ENCODE peak calls at places on chromosomes 7 and 10, in five cellular contexts. I is IMR-90, B is fibroblast of lung, X is heart right ventricle, N is neural progenitor cell. K is an unnamed sample.

GRCh38 chr10:6410830-6411229 is 169.2 kb downstream of the PRKCQ start:
- DNase-seq in X (no peak), B (no peak), N (no peak), I (no peak), K (no peak)

GRCh38 chr10:24466616-24466949 is 257.1 kb downstream of the ARHGAP21 start:
- DNase-seq in X (no peak), N (no peak), I (no peak), B (no peak), K (no peak)

GRCh38 chr10:125089486-125089885 is 70.9 kb downstream of the CTBP2 start:
- DNase-seq in B (no peak), X (no peak), I (no peak), N (no peak), K (no peak)

GRCh38 chr10:6254200-6254599 is 51.5 kb downstream of the PFKFB3 start:
- DNase-seq in I (no peak), X (no peak), N (no peak), B (no peak), K (no peak)

GRCh38 chr7:3174515-3175318 is 126.3 kb upstream of the SDK1 start:
- DNase-seq in I (no peak), B (no peak), N (no peak), X (no peak), K (no peak)

GRCh38 chr10:43395571-43396060 is 13.4 kb downstream of the HNRNPF start:
- DNase-seq in N (no peak), B (peak; percentile 26), X (no peak), I (peak; percentile 28), K (peak; percentile 54)

GRCh38 chr7:156942708-156943090 is 6.8 kb upstream of the NOM1 start:
- DNase-seq in I (no peak), N (no peak), B (no peak), X (no peak), K (no peak)

GRCh38 chr10:34320265-34320664 is 494.8 kb downstream of the PARD3 start:
- DNase-seq in I (no peak), X (no peak), N (no peak), B (no peak), K (peak; percentile 15)

GRCh38 chr7:33854951-33855350 is 50.4 kb upstream of the BMPER start:
- DNase-seq in X (no peak), I (peak; percentile 95), N (no peak), B (peak; percentile 98), K (no peak)

GRCh38 chr10:36573246-36573645 is 552.2 kb upstream of the ANKRD30A start:
- DNase-seq in I (no peak), X (no peak), N (no peak), B (no peak), K (no peak)

GRCh38 chr7:12923971-12924370 is 236.5 kb downstream of the ARL4A start:
- DNase-seq in B (peak; percentile 33), N (no peak), X (no peak), I (peak; percentile 10), K (no peak)

GRCh38 chr10:74103560-74104248 is 46.9 kb downstream of the AP3M1 start:
- DNase-seq in X (no peak), I (peak; percentile 42), B (peak; percentile 28), N (peak; percentile 34), K (no peak)

GRCh38 chr7:19017374-19017773 is 100.1 kb downstream of the TWIST1 start:
- DNase-seq in X (no peak), B (no peak), N (no peak), I (no peak), K (no peak)

GRCh38 chr7:83541187-83541960 is 107.6 kb downstream of the SEMA3E start:
- DNase-seq in N (no peak), B (no peak), X (no peak), I (no peak), K (no peak)

GRCh38 chr10:49220031-49220430 is 31.8 kb upstream of the TMEM273 start:
- DNase-seq in B (peak; percentile 29), I (peak; percentile 65), X (no peak), N (no peak), K (no peak)

GRCh38 chr7:152574892-152575511 is 100.9 kb downstream of the XRCC2 start:
- DNase-seq in I (no peak), N (no peak), X (no peak), B (no peak), K (no peak)

GRCh38 chr10:48444861-48445841 is 138.7 kb downstream of the MAPK8 start:
- DNase-seq in X (no peak), I (no peak), N (peak; percentile 55), B (no peak), K (peak; percentile 64)

GRCh38 chr10:32160866-32161265 is 104.6 kb upstream of the KIF5B start:
- DNase-seq in I (no peak), N (no peak), X (no peak), B (no peak), K (no peak)

GRCh38 chr7:128081351-128081750 is 50.1 kb upstream of the LRRC4 start:
- DNase-seq in I (no peak), N (no peak), B (no peak), X (no peak), K (no peak)

GRCh38 chr7:97004931-97005763 is at the start of gene DLX6:
- DNase-seq in I (peak; percentile 14), X (no peak), B (peak; percentile 18), N (peak; percentile 95), K (peak; percentile 96)

GRCh38 chr7:79199961-79200360 is 253.5 kb downstream of the MAGI2 start:
- DNase-seq in B (peak; percentile 26), X (no peak), N (no peak), I (peak; percentile 84), K (no peak)

GRCh38 chr10:48694371-48695030 is 9.8 kb downstream of the WDFY4 start:
- DNase-seq in N (no peak), B (no peak), X (no peak), I (no peak), K (no peak)

GRCh38 chr10:117216611-117217195 is 19.4 kb downstream of the KCNK18 start:
- DNase-seq in I (peak; percentile 57), N (peak; percentile 94), X (peak; percentile 34), B (peak; percentile 58), K (peak; percentile 80)

GRCh38 chr10:49225218-49225876 is 37.2 kb upstream of the TMEM273 start:
- DNase-seq in I (no peak), N (no peak), X (no peak), B (no peak), K (no peak)

GRCh38 chr10:32256613-32257437 is 90.1 kb downstream of the EPC1 start:
- DNase-seq in X (peak; percentile 70), N (peak; percentile 70), B (no peak), I (peak; percentile 37), K (peak; percentile 49)

GRCh38 chr10:77252380-77252779 is 385.2 kb downstream of the KCNMA1 start:
- DNase-seq in B (no peak), I (no peak), N (no peak), X (no peak), K (no peak)

GRCh38 chr7:85156661-85157213 is 30.1 kb downstream of the SEMA3D start:
- DNase-seq in B (no peak), N (no peak), X (no peak), I (no peak), K (no peak)

GRCh38 chr7:22441157-22441556 is 58.8 kb downstream of the STEAP1B start:
- DNase-seq in X (no peak), N (no peak), I (no peak), B (no peak), K (no peak)

GRCh38 chr7:22443370-22444180 is 56.4 kb downstream of the STEAP1B start:
- DNase-seq in X (no peak), N (no peak), B (peak; percentile 50), I (peak; percentile 35), K (no peak)

GRCh38 chr7:22442187-22442886 is 57.7 kb downstream of the STEAP1B start:
- DNase-seq in I (no peak), B (no peak), X (no peak), N (no peak), K (no peak)

GRCh38 chr7:22444181-22444966 is 55.6 kb downstream of the STEAP1B start:
- DNase-seq in B (peak; percentile 32), X (peak; percentile 64), I (no peak), N (no peak), K (no peak)

GRCh38 chr7:22442887-22443369 is 57.1 kb downstream of the STEAP1B start:
- DNase-seq in I (no peak), B (no peak), X (no peak), N (no peak), K (no peak)
- H3K4me1 ChIP-seq in I (peaks cover 2% of the 10 kb centered on the region), B (no peaks in the 10 kb centered on the region), X (peaks cover 36% of the 10 kb centered on the region), N (peaks cover 8% of the 10 kb centered on the region), K (peaks cover 3% of the 10 kb centered on the region)

GRCh38 chr10:99533496-99534455 is 1.0 kb downstream of the NKX2-3 start:
- DNase-seq in B (no peak), X (no peak), N (peak; percentile 13), I (no peak), K (no peak)

GRCh38 chr10:99534456-99534938 is 1.8 kb downstream of the NKX2-3 start:
- DNase-seq in N (no peak), X (no peak), B (no peak), I (no peak), K (no peak)

GRCh38 chr10:99531696-99532050 is 1.1 kb upstream of the NKX2-3 start:
- DNase-seq in B (no peak), X (no peak), I (no peak), N (peak; percentile 13), K (no peak)

GRCh38 chr10:99532194-99532593 is 548 bp upstream of the NKX2-3 start:
- DNase-seq in X (no peak), B (no peak), I (no peak), N (no peak), K (no peak)

GRCh38 chr10:99532687-99533495 is at the start of gene NKX2-3:
- DNase-seq in X (peak; percentile 18), I (peak; percentile 46), B (peak; percentile 23), N (peak; percentile 92), K (peak; percentile 87)
- H3K4me3 ChIP-seq in X (no peak within 1 kb of the TSS), I (no peak within 1 kb of the TSS), B (no peak within 1 kb of the TSS), N (peak within 1 kb of the TSS; percentile 24), K (peak within 1 kb of the TSS; percentile 37)

DNA sequence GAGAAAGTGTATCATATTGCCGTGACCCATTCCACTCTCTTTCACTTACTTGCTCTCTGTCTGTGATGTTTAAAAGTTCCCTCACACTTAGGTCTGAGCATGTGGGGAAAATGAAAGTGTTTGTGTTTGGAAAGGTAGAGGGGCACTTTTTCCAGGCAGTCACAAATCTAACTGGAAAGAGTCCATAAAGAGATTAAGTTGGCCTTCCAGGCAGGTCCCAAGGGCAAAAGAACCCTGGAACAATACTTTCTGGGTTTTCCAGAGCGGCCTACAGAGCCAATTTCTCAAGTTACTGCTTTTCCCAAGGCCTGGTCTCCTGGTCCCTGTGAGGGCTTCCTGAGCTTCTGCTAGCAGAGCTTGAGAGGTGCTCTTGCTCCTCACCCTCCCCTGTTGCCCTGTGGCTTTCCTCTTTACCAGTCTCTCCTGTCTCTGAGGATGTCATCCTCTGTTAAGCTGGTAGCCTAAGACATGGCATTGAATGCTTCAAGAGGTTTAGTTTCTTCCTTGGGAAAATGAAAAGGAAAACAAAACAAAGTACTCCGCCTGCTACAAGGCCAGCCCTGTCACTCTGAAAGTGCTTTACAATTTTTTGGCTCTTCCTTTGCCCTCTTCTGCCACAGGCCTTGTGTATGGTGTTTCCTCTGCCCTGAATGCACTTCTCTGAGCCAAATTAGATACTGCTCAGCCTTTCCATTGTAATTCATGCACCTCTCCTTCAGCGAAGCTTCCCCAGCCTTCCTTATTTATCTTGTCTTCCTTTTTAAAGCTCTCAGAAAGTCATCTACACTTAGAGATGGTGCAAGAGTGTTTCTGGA is 20.1 kb downstream of the TES start:
- DNase-seq in I (no peak), X (peak; percentile 34), B (no peak), N (no peak), K (no peak)
- H3K4me1 ChIP-seq in I (peaks cover 29% of the 10 kb centered on the region), X (peaks cover 53% of the 10 kb centered on the region), B (peaks cover 33% of the 10 kb centered on the region), N (no peaks in the 10 kb centered on the region), K (no peaks in the 10 kb centered on the region)

GRCh38 chr7:158541330-158542010 is 46.2 kb downstream of the PTPRN2 start:
- DNase-seq in N (no peak), I (no peak), B (no peak), X (no peak), K (no peak)
- H3K4me3 ChIP-seq in N (no peak overlapping the region), I (no peak overlapping the region), B (no peak overlapping the region), X (no peak overlapping the region), K (no peak overlapping the region)

GRCh38 chr7:123711832-123712293 is 36.9 kb downstream of the WASL start:
- DNase-seq in I (no peak), B (peak; percentile 13), X (no peak), N (no peak), K (no peak)
- H3K4me1 ChIP-seq in I (peaks cover 16% of the 10 kb centered on the region), B (peaks cover 4% of the 10 kb centered on the region), X (peaks cover 50% of the 10 kb centered on the region), N (peaks cover 6% of the 10 kb centered on the region), K (peaks cover 5% of the 10 kb centered on the region)

K was measured in BE2C.